ENCODE peak calls at places on chromosomes 11 and 22, in nine cellular contexts. J, N, A, O, R, V, P, Q and H are unnamed samples.

GRCh38 chr11:13105237-13105844 is 96.2 kb downstream of the RASSF10 start:
- DNase-seq in J (no peak), N (peak; percentile 27), Q (no peak), A (no peak), O (no peak), R (no peak), P (no peak), V (peak; percentile 28), H (no peak)

GRCh38 chr22:38429460-38430128 is 25.4 kb downstream of the KCNJ4 start:
- DNase-seq in O (no peak), A (no peak), J (no peak), Q (no peak), P (no peak), N (no peak), V (no peak), R (no peak), H (no peak)

GRCh38 chr11:72860592-72860991 is 46.4 kb downstream of the ATG16L2 start:
- DNase-seq in V (no peak), P (no peak), J (no peak), R (no peak), N (no peak), O (no peak), Q (no peak), A (no peak), H (no peak)

GRCh38 chr22:38110008-38110862 is at the start of gene BAIAP2L2:
- DNase-seq in V (no peak), A (no peak), P (no peak), R (no peak), J (no peak), Q (no peak), O (no peak), N (no peak), H (no peak)

GRCh38 chr11:45856044-45856468 is 8.8 kb downstream of the CRY2 start:
- DNase-seq in A (peak; percentile 75), V (no peak), P (no peak), O (no peak), J (no peak), N (peak; percentile 41), Q (peak; percentile 41), R (no peak), H (no peak)

GRCh38 chr11:116415095-116415494 is 357.7 kb downstream of the BUD13 start:
- DNase-seq in Q (no peak), N (no peak), P (no peak), J (no peak), O (no peak), R (no peak), V (no peak), A (no peak), H (no peak)

GRCh38 chr22:47850644-47851151 is 1088.2 kb downstream of the TBC1D22A start:
- DNase-seq in R (no peak), A (no peak), Q (no peak), N (no peak), V (no peak), J (no peak), O (no peak), P (no peak), H (no peak)

GRCh38 chr11:28615542-28615941 is 507.4 kb downstream of the METTL15 start:
- DNase-seq in V (no peak), R (no peak), P (no peak), A (no peak), Q (no peak), J (no peak), O (no peak), N (peak; percentile 2), H (no peak)

GRCh38 chr11:12599408-12600143 is 74.6 kb upstream of the TEAD1 start:
- DNase-seq in N (peak; percentile 8), P (peak; percentile 56), J (peak; percentile 25), A (no peak), O (no peak), R (no peak), V (peak; percentile 65), Q (peak; percentile 29), H (no peak)

GRCh38 chr11:59283825-59284772 is 71.4 kb upstream of the MPEG1 start:
- DNase-seq in V (peak; percentile 84), N (peak; percentile 70), R (peak; percentile 67), P (peak; percentile 26), A (peak; percentile 14), Q (peak; percentile 60), J (peak; percentile 29), O (peak; percentile 20), H (no peak)

GRCh38 chr11:15774021-15774862 is 582.1 kb downstream of the SOX6 start:
- DNase-seq in A (no peak), V (no peak), P (no peak), N (no peak), Q (no peak), R (no peak), O (no peak), J (no peak), H (no peak)

GRCh38 chr11:72069787-72070251 is 10.5 kb downstream of the NUMA1 start:
- DNase-seq in N (peak; percentile 82), V (peak; percentile 79), A (peak; percentile 40), J (no peak), O (peak; percentile 60), R (peak; percentile 92), P (no peak), Q (peak; percentile 92), H (no peak)

GRCh38 chr11:5611627-5612026 is 13.2 kb upstream of the TRIM34 start:
- DNase-seq in N (no peak), O (no peak), R (no peak), A (no peak), J (no peak), P (no peak), V (no peak), Q (no peak), H (no peak)
- TF ChIP-seq CTCF in N (no peak), O (no peak), R (no peak), A (no peak), J (no peak), P (no peak), V (peak; percentile 2), Q (no peak), H (no peak)

GRCh38 chr22:49025791-49026475 is 801.7 kb downstream of the BRD1 start:
- DNase-seq in P (no peak), A (no peak), Q (no peak), N (no peak), O (no peak), J (no peak), V (no peak), R (no peak), H (no peak)

GRCh38 chr22:49024775-49025440 is 802.8 kb downstream of the BRD1 start:
- DNase-seq in P (no peak), A (no peak), N (no peak), R (no peak), J (no peak), O (no peak), V (no peak), Q (no peak), H (peak; percentile 10)

GRCh38 chr22:49028111-49028510 is 799.6 kb downstream of the BRD1 start:
- DNase-seq in V (no peak), J (no peak), P (no peak), R (no peak), O (no peak), A (no peak), N (no peak), Q (no peak), H (no peak)

GRCh38 chr22:49027122-49027670 is 800.5 kb downstream of the BRD1 start:
- DNase-seq in V (no peak), P (no peak), A (no peak), O (no peak), N (no peak), R (no peak), Q (no peak), J (no peak), H (no peak)

GRCh38 chr22:49026476-49027121 is 801.1 kb downstream of the BRD1 start:
- DNase-seq in R (no peak), P (no peak), J (no peak), A (no peak), N (no peak), O (no peak), Q (no peak), V (no peak), H (no peak)
- TF ChIP-seq CTCF in R (no peak), P (peak; percentile 21), J (no peak), A (no peak), N (no peak), O (no peak), Q (no peak), V (no peak), H (no peak)

GRCh38 chr22:31870890-31871289 is 73.4 kb upstream of the YWHAH start:
- DNase-seq in V (no peak), R (no peak), A (peak; percentile 61), J (no peak), N (peak; percentile 30), O (peak; percentile 30), P (no peak), Q (peak; percentile 93), H (no peak)

GRCh38 chr22:31874821-31875220 is 69.5 kb upstream of the YWHAH start:
- DNase-seq in N (no peak), A (no peak), O (no peak), Q (no peak), J (no peak), R (no peak), V (no peak), P (no peak), H (no peak)

GRCh38 chr22:31871475-31871874 is 72.9 kb upstream of the YWHAH start:
- DNase-seq in V (no peak), O (no peak), R (no peak), N (no peak), Q (no peak), A (no peak), P (no peak), J (no peak), H (no peak)

GRCh38 chr22:31876156-31877035 is 67.9 kb upstream of the YWHAH start:
- DNase-seq in V (no peak), O (no peak), J (no peak), P (no peak), R (no peak), A (peak; percentile 76), Q (peak; percentile 86), N (no peak), H (no peak)

DNA sequence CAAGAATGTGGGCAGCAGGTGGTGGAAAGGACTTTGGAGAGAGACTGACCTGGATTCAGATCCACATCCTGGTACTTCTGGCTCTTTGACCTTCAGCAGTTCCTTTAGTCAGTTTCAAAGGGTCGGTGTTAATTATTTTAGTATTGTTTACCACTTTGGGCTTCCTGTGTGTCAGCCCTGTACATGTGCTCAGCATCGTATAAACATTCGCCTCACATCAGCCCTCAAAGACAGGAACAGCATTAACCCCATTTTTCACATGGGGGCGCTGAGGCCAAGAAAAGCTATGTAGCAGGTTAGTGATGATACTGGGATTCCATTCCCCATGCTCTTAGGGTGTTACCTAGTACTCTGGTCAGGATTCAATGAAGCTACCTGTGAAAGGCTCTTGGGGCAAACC is 72.1 kb upstream of the YWHAH start:
- DNase-seq in A (no peak), O (no peak), R (no peak), Q (no peak), J (peak; percentile 9), V (peak; percentile 23), P (no peak), N (peak; percentile 29), H (no peak)
- TF ChIP-seq CTCF in A (no peak), O (no peak), R (no peak), Q (no peak), J (no peak), V (peak; percentile 9), P (peak; percentile 31), N (no peak), H (no peak)

DNA sequence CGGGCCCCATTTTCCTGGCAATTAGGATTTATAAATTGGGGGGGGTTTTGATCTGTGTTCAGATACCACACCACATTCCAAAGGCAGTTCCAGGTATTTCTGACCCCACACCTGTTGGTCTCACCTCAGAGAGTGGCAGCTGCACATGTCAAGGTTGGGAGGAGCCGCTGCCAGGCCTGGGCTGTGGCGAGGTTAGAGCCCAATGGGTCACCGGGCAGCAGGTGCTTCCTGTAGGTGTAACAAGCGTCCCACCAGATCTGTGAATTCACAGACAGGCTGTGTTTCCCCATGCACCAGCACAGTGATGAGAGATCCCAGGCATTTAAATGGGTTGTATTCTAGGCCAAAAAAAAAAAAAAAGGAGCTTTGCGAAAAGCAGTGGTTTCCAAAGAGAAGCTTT is 58.6 kb downstream of the CABIN1 start:
- DNase-seq in O (no peak), N (no peak), J (no peak), Q (no peak), R (no peak), A (no peak), P (no peak), V (no peak), H (no peak)
- TF ChIP-seq CTCF in O (no peak), N (no peak), J (no peak), Q (no peak), R (no peak), A (no peak), P (no peak), V (no peak), H (no peak)